ENCODE peak calls at places on chromosomes 6 and 20, in six cellular contexts. F is IMR-90, G is heart left ventricle, L is Peyer's patch, X is HepG2, U is H54. E is an unnamed sample.

GRCh38 chr20:43799741-43800140 is 72.9 kb upstream of the GTSF1L start:
- DNase-seq in F (no peak), G (no peak), L (no peak), U (no peak), X (no peak), E (no peak)

GRCh38 chr6:112781236-112781635 is 434.1 kb downstream of the RFPL4B start:
- DNase-seq in F (peak; percentile 10), L (no peak), G (no peak), X (peak; percentile 5), U (no peak), E (no peak)

GRCh38 chr6:72461144-72461543 is 160.7 kb upstream of the KCNQ5 start:
- DNase-seq in F (peak; percentile 61), X (no peak), U (no peak), L (no peak), G (no peak), E (no peak)

GRCh38 chr6:31055401-31055800 is 45.1 kb downstream of the MUC22 start:
- DNase-seq in U (no peak), X (no peak), G (no peak), F (no peak), L (no peak), E (no peak)

GRCh38 chr6:80338201-80338836 is 231.8 kb downstream of the BCKDHB start:
- DNase-seq in X (peak; percentile 47), G (peak; percentile 78), U (peak; percentile 10), L (peak; percentile 74), F (peak; percentile 54), E (no peak)

GRCh38 chr6:6820688-6821238 is 232.2 kb downstream of the LY86 start:
- DNase-seq in F (no peak), U (no peak), L (peak; percentile 82), X (no peak), G (no peak), E (no peak)

GRCh38 chr6:81834141-81834621 is 81.7 kb upstream of the TENT5A start:
- DNase-seq in U (peak; percentile 19), F (peak; percentile 55), X (no peak), L (peak; percentile 49), G (peak; percentile 57), E (no peak)

GRCh38 chr6:36269834-36270705 is at the start of gene PNPLA1:
- DNase-seq in U (no peak), G (no peak), X (no peak), F (no peak), L (no peak), E (no peak)

GRCh38 chr6:17866876-17867444 is 120.5 kb downstream of the KIF13A start:
- DNase-seq in G (no peak), L (no peak), F (no peak), U (no peak), X (peak; percentile 47), E (no peak)

GRCh38 chr20:5090191-5090590 is 29.6 kb downstream of the PCNA start:
- DNase-seq in X (no peak), G (no peak), F (no peak), L (peak; percentile 63), U (no peak), E (no peak)

GRCh38 chr20:54843891-54844290 is 368.5 kb downstream of the DOK5 start:
- DNase-seq in X (no peak), F (no peak), G (no peak), U (no peak), L (no peak), E (no peak)

GRCh38 chr6:134676307-134677281 is 273.3 kb downstream of the ALDH8A1 start:
- DNase-seq in G (no peak), X (no peak), U (no peak), F (peak; percentile 11), L (peak; percentile 80), E (no peak)

GRCh38 chr20:24493181-24493580 is 23.8 kb downstream of the SYNDIG1 start:
- DNase-seq in G (no peak), U (no peak), X (no peak), F (no peak), L (no peak), E (no peak)

GRCh38 chr20:4875578-4876067 is 125.7 kb downstream of the SLC23A2 start:
- DNase-seq in L (no peak), U (no peak), X (no peak), G (peak; percentile 48), F (no peak), E (no peak)

GRCh38 chr6:158230967-158231550 is 62.9 kb downstream of the GTF2H5 start:
- DNase-seq in L (no peak), G (no peak), F (no peak), X (no peak), U (no peak), E (no peak)

GRCh38 chr6:127879685-127880084 is 21.2 kb downstream of the THEMIS start:
- DNase-seq in G (peak; percentile 16), U (peak; percentile 5), X (no peak), F (peak; percentile 7), L (no peak), E (no peak)

GRCh38 chr6:124372076-124372475 is 568.4 kb downstream of the NKAIN2 start:
- DNase-seq in X (no peak), L (no peak), F (no peak), U (no peak), G (no peak), E (no peak)

GRCh38 chr6:19554356-19555225 is 282.6 kb upstream of the ID4 start:
- DNase-seq in X (no peak), G (no peak), F (no peak), U (no peak), L (no peak), E (no peak)

GRCh38 chr6:10140824-10141223 is 274.1 kb downstream of the TFAP2A start:
- DNase-seq in U (no peak), F (no peak), L (no peak), X (no peak), G (no peak), E (no peak)

GRCh38 chr6:4794140-4794707 is 18.0 kb downstream of the CDYL start:
- DNase-seq in X (no peak), L (no peak), U (no peak), F (no peak), G (peak; percentile 60), E (no peak)

GRCh38 chr6:137736048-137736846 is 130.8 kb upstream of the TNFAIP3 start:
- DNase-seq in F (no peak), G (no peak), L (no peak), X (no peak), U (no peak), E (no peak)

GRCh38 chr20:43571771-43572170 is 12.9 kb downstream of the SGK2 start:
- DNase-seq in X (no peak), U (no peak), F (no peak), G (no peak), L (no peak), E (no peak)

GRCh38 chr6:35078226-35078850 is 62.8 kb downstream of the TCP11 start:
- DNase-seq in F (no peak), U (no peak), L (peak; percentile 32), X (no peak), G (no peak), E (peak; percentile 59)

DNA sequence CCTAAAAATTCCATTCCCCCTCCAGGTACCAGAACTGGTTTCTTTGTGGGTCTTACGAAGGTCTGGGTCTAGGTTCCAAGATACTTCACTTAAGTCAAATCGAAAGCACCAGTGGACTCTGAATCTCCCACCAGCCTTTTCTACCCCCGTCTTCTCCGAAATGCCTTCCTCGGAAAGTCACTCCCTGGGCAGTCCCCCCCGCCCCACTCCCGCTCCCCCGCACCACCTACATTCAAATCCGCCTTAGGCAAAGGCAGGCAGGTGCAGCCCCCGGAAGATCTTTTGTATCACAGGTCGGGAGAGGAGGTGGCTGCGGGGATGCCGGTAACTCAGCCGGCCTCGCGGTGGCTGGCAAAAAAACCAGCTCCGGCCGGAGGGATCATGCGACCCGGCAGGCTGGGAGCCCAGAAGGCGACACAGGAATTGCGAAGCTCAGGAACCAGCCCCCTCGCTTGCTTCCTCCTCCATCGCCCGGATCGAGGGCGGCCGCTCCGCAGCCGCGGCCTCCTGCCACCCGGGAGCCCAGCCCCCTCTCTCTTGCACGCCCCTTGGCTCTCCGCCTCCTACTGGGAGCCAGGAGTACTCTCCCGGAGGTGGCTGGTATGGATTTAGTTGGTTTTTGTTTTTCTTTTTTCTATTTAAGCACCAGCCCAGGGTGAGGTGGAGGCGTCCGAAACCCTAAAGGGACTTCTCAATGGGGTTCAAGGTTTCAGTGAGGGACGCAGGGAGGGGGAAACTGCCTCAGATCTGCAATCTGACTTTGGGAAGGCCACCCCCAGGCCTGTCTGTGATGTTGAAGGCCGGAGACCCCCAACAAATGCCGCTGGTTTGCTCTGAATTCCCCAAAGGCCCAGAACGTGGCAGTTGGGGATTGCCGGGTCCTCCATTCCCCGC is at the start of gene BCL2L1:
- DNase-seq in G (peak; percentile 92), L (peak; percentile 86), X (peak; percentile 88), U (peak; percentile 42), F (peak; percentile 82), E (peak; percentile 93)
- TF ChIP-seq POLR2A in G (peak; percentile 72), L (peak; percentile 49), X (peak; percentile 84), U (peak; percentile 70), F (peak; percentile 66), E (no peak)

GRCh38 chr6:67897998-67898607 is 737.0 kb upstream of the ADGRB3 start:
- DNase-seq in L (no peak), G (no peak), X (no peak), U (no peak), F (no peak), E (no peak)
- TF ChIP-seq POLR2A in L (no peak), G (no peak), X (no peak), U (no peak), F (no peak), E (no peak)

GRCh38 chr20:57131077-57131476 is 135.4 kb downstream of the BMP7 start:
- DNase-seq in F (no peak), U (no peak), G (no peak), L (no peak), X (no peak), E (no peak)

GRCh38 chr20:57126481-57127092 is 139.9 kb downstream of the BMP7 start:
- DNase-seq in L (no peak), U (no peak), F (no peak), X (no peak), G (no peak), E (no peak)

GRCh38 chr20:57130160-57130772 is 136.2 kb downstream of the BMP7 start:
- DNase-seq in L (no peak), G (no peak), F (no peak), U (no peak), X (peak; percentile 84), E (no peak)

GRCh38 chr20:57129303-57129702 is 137.1 kb downstream of the BMP7 start:
- DNase-seq in G (no peak), L (no peak), U (no peak), X (no peak), F (no peak), E (no peak)

DNA sequence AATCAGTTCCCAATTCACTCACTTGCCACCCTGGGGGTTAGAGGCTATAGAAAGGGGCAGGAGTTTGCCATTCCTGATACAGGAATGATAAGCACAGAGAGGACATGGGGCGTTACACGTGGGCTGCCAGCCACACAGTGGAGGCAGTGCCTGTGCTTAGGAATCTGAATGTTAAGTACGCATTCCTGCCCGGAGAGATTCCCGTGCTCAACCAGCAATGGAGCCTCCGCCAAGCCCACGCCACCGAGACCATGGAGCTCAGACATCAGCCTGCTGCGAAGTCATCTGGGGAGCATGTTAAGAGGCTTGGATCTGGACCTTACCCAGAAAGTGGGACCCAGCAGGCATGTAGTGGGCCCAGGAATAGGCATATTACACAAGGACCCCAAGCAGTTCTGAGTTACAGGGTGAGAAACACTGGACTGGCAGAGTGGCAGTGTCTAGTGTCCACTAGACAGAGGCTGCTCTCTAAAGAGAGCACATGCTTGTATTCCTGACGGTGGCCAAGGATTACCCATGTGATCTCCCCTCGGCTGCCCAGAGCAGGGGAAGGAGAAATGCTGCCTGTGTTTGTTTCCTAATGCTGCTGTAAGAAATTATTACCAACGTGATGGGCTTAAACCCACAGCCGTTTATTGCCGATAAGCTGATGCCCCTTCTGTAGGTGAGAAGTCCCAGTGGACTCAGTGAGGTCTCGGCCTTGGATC is 138.2 kb downstream of the BMP7 start:
- DNase-seq in L (no peak), G (no peak), F (no peak), X (no peak), U (no peak), E (no peak)
- TF ChIP-seq POLR2A in L (no peak), G (no peak), F (no peak), X (no peak), U (no peak), E (no peak)

GRCh38 chr6:142945071-142945445 is at the start of gene HIVEP2:
- DNase-seq in G (peak; percentile 90), F (peak; percentile 87), L (peak; percentile 96), X (peak; percentile 78), U (peak; percentile 45), E (peak; percentile 95)
- TF ChIP-seq POLR2A in G (no peak), F (peak; percentile 79), L (no peak), X (no peak), U (peak; percentile 33), E (no peak)